ENCODE peak calls at places on chromosomes 11 and 22, in five cellular contexts. One of them, this sample, is unnamed. For H3K4me1, the result is how much of the 10 kb centered on the place peaks cover.

GRCh38 chr22:37972527-37972926 is 11.8 kb downstream of the SOX10 start:
- DNase-seq in fibroblast of lung: no peak
- DNase-seq in PC-3: no peak
- DNase-seq in mesendoderm: no peak
- DNase-seq in adipocyte: no peak
- DNase-seq in this sample: no peak

GRCh38 chr11:125072961-125073590 is 10.0 kb downstream of the SLC37A2 start:
- DNase-seq in fibroblast of lung: no peak
- DNase-seq in PC-3: no peak
- DNase-seq in mesendoderm: no peak
- DNase-seq in adipocyte: no peak
- DNase-seq in this sample: no peak

GRCh38 chr11:8830641-8831040 is 80.3 kb upstream of the AKIP1 start:
- DNase-seq in fibroblast of lung: no peak
- DNase-seq in PC-3: no peak
- DNase-seq in mesendoderm: no peak
- DNase-seq in adipocyte: no peak
- DNase-seq in this sample: no peak

GRCh38 chr11:419248-420005 is 4.6 kb upstream of the SIGIRR start:
- DNase-seq in fibroblast of lung: no peak
- DNase-seq in PC-3: no peak
- DNase-seq in mesendoderm: no peak
- DNase-seq in adipocyte: no peak
- DNase-seq in this sample: no peak

GRCh38 chr11:22449441-22449840 is 111.3 kb downstream of the SLC17A6 start:
- DNase-seq in fibroblast of lung: no peak
- DNase-seq in PC-3: no peak
- DNase-seq in mesendoderm: peak
- DNase-seq in adipocyte: peak
- DNase-seq in this sample: no peak

GRCh38 chr11:35969089-35970046 is 25.5 kb downstream of the LDLRAD3 start:
- DNase-seq in fibroblast of lung: no peak
- DNase-seq in PC-3: peak
- DNase-seq in mesendoderm: no peak
- DNase-seq in adipocyte: no peak
- DNase-seq in this sample: no peak

GRCh38 chr11:61095022-61095421 is 7.3 kb upstream of the CD5 start:
- DNase-seq in fibroblast of lung: no peak
- DNase-seq in PC-3: no peak
- DNase-seq in mesendoderm: no peak
- DNase-seq in adipocyte: no peak
- DNase-seq in this sample: no peak

GRCh38 chr11:47329431-47329993 is 23.0 kb downstream of the MYBPC3 start:
- DNase-seq in fibroblast of lung: no peak
- DNase-seq in PC-3: no peak
- DNase-seq in mesendoderm: no peak
- DNase-seq in adipocyte: peak
- DNase-seq in this sample: no peak

GRCh38 chr11:47004595-47005033 is 68.1 kb downstream of the CSTPP1 start:
- DNase-seq in fibroblast of lung: peak
- DNase-seq in PC-3: peak
- DNase-seq in mesendoderm: no peak
- DNase-seq in adipocyte: peak
- DNase-seq in this sample: no peak

GRCh38 chr11:114233755-114234154 is 62.4 kb upstream of the NNMT start:
- DNase-seq in fibroblast of lung: peak
- DNase-seq in PC-3: no peak
- DNase-seq in mesendoderm: no peak
- DNase-seq in adipocyte: peak
- DNase-seq in this sample: no peak

GRCh38 chr11:127052420-127052819 is 51.9 kb upstream of the KIRREL3 start:
- DNase-seq in fibroblast of lung: no peak
- DNase-seq in PC-3: no peak
- DNase-seq in mesendoderm: peak
- DNase-seq in adipocyte: no peak
- DNase-seq in this sample: no peak

GRCh38 chr11:11826260-11826659 is 15.5 kb upstream of the USP47 start:
- DNase-seq in fibroblast of lung: no peak
- DNase-seq in PC-3: no peak
- DNase-seq in mesendoderm: no peak
- DNase-seq in adipocyte: no peak
- DNase-seq in this sample: no peak

GRCh38 chr22:41766476-41766875 is 34.0 kb upstream of the CCDC134 start:
- DNase-seq in fibroblast of lung: no peak
- DNase-seq in PC-3: no peak
- DNase-seq in mesendoderm: no peak
- DNase-seq in adipocyte: no peak
- DNase-seq in this sample: no peak

GRCh38 chr22:39469326-39469680 is 12.5 kb downstream of the MGAT3 start:
- DNase-seq in fibroblast of lung: no peak
- DNase-seq in PC-3: no peak
- DNase-seq in mesendoderm: no peak
- DNase-seq in adipocyte: no peak
- DNase-seq in this sample: no peak

GRCh38 chr11:133966924-133967598 is 10.3 kb upstream of the IGSF9B start:
- DNase-seq in fibroblast of lung: no peak
- DNase-seq in PC-3: no peak
- DNase-seq in mesendoderm: peak
- DNase-seq in adipocyte: peak
- DNase-seq in this sample: peak

GRCh38 chr11:118975771-118976709 is 4.5 kb downstream of the FOXR1 start:
- DNase-seq in fibroblast of lung: no peak
- DNase-seq in PC-3: peak
- DNase-seq in mesendoderm: no peak
- DNase-seq in adipocyte: no peak
- DNase-seq in this sample: no peak

GRCh38 chr11:101127348-101127698 is 2.3 kb downstream of the PGR start:
- DNase-seq in fibroblast of lung: peak
- DNase-seq in PC-3: no peak
- DNase-seq in mesendoderm: peak
- DNase-seq in adipocyte: peak
- DNase-seq in this sample: no peak

GRCh38 chr11:125329786-125330185 is 165.2 kb downstream of the PKNOX2 start:
- DNase-seq in fibroblast of lung: no peak
- DNase-seq in PC-3: no peak
- DNase-seq in mesendoderm: no peak
- DNase-seq in adipocyte: no peak
- DNase-seq in this sample: no peak

GRCh38 chr11:32774081-32774480 is 20.4 kb downstream of the CCDC73 start:
- DNase-seq in fibroblast of lung: no peak
- DNase-seq in PC-3: no peak
- DNase-seq in mesendoderm: no peak
- DNase-seq in adipocyte: no peak
- DNase-seq in this sample: no peak

GRCh38 chr22:25484916-25485315 is 79.6 kb upstream of the GRK3 start:
- DNase-seq in fibroblast of lung: no peak
- DNase-seq in PC-3: no peak
- DNase-seq in mesendoderm: no peak
- DNase-seq in adipocyte: no peak
- DNase-seq in this sample: no peak

GRCh38 chr22:25482868-25483639 is 81.4 kb upstream of the GRK3 start:
- DNase-seq in fibroblast of lung: no peak
- DNase-seq in PC-3: no peak
- DNase-seq in mesendoderm: no peak
- DNase-seq in adipocyte: no peak
- DNase-seq in this sample: no peak

GRCh38 chr22:25484498-25484897 is 80.0 kb upstream of the GRK3 start:
- DNase-seq in fibroblast of lung: no peak
- DNase-seq in PC-3: no peak
- DNase-seq in mesendoderm: no peak
- DNase-seq in adipocyte: no peak
- DNase-seq in this sample: no peak

GRCh38 chr22:25483931-25484330 is 80.5 kb upstream of the GRK3 start:
- DNase-seq in fibroblast of lung: no peak
- DNase-seq in PC-3: no peak
- DNase-seq in mesendoderm: no peak
- DNase-seq in adipocyte: no peak
- DNase-seq in this sample: no peak

DNA sequence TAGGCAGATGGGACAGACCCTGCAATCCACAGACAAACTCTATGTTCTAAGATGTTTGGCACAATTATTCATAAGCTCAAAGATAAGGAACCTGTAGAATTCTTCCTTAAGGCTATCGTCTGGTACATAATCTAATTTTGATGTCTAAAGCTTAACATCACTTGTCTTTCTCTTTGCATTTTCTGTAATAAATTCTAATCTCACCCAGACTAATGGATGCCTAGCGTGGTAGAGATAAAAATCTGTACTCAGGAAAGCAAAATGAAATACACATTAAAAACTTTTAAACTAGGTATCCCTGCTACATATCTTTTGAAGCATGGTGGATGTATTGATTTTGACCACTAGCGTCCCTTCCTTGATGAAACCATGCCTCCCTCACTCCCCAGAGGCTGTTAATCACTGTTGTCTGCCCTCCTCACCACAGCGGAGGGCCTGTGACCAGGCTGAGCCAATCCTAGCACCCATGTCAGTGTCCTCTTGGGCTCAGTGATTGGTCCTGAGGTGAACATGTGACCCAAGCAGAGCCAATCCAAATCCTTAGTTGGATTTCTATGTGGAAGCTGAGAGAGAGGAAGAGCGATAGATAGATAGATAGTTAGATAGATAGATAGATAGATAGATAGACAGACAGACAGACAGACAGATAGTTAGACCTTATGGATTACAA is 82.2 kb upstream of the GRK3 start:
- DNase-seq in fibroblast of lung: no peak
- DNase-seq in PC-3: no peak
- DNase-seq in mesendoderm: peak
- DNase-seq in adipocyte: no peak
- DNase-seq in this sample: no peak
- H3K4me3 ChIP-seq in fibroblast of lung: no peak
- H3K4me3 ChIP-seq in PC-3: no peak
- H3K4me3 ChIP-seq in mesendoderm: no peak
- H3K4me3 ChIP-seq in adipocyte: no peak
- H3K4me3 ChIP-seq in this sample: no peak

GRCh38 chr11:121456816-121457431 is 4.2 kb upstream of the SORL1-AS1 start:
- DNase-seq in fibroblast of lung: no peak
- DNase-seq in PC-3: no peak
- DNase-seq in mesendoderm: no peak
- DNase-seq in adipocyte: no peak
- DNase-seq in this sample: no peak

GRCh38 chr11:121460941-121461514 is 8.3 kb upstream of the SORL1-AS1 start:
- DNase-seq in fibroblast of lung: no peak
- DNase-seq in PC-3: peak
- DNase-seq in mesendoderm: no peak
- DNase-seq in adipocyte: no peak
- DNase-seq in this sample: no peak

GRCh38 chr11:121458551-121458950 is 5.8 kb upstream of the SORL1-AS1 start:
- DNase-seq in fibroblast of lung: no peak
- DNase-seq in PC-3: no peak
- DNase-seq in mesendoderm: no peak
- DNase-seq in adipocyte: no peak
- DNase-seq in this sample: no peak

GRCh38 chr11:121461843-121462242 is 9.1 kb upstream of the SORL1-AS1 start:
- DNase-seq in fibroblast of lung: no peak
- DNase-seq in PC-3: no peak
- DNase-seq in mesendoderm: no peak
- DNase-seq in adipocyte: no peak
- DNase-seq in this sample: no peak

DNA sequence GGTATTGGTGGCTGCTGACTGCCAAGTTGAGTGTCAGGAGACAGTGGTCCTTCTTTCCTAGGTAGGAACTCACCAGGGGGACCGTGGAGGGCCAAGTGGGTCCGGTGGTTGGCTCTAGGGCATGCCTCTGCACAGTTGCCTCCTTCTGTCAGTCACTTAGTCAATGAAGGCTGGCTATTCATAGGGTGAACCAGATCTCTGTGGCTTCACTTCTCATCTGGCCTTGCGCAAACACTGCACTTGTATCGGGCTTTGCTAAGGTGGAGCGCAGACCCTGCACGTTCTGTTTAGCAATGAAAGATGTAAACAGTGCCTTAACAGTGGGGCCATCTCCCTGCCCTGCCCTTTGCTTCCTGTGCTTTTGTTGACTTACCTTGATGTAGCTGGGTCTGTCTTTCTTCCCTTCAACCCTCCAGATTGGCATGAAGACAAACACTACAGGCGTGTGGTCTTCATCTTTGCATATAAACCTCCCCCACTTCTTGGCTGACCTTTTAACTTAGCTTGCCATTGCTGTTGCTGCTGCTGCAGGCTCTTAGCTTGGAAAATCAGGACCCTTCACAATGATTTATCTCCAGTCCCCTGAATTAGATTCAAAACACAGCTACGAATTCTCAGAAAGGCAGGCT is 6.8 kb upstream of the SORL1-AS1 start:
- DNase-seq in fibroblast of lung: no peak
- DNase-seq in PC-3: no peak
- DNase-seq in mesendoderm: no peak
- DNase-seq in adipocyte: no peak
- DNase-seq in this sample: peak
- H3K4me1 ChIP-seq in fibroblast of lung: under half
- H3K4me1 ChIP-seq in PC-3: under half
- H3K4me1 ChIP-seq in mesendoderm: under half
- H3K4me1 ChIP-seq in adipocyte: under half
- H3K4me1 ChIP-seq in this sample: half or more

GRCh38 chr11:76321340-76321739 is 59.6 kb downstream of the THAP12 start:
- DNase-seq in fibroblast of lung: no peak
- DNase-seq in PC-3: no peak
- DNase-seq in mesendoderm: no peak
- DNase-seq in adipocyte: no peak
- DNase-seq in this sample: no peak
- H3K4me3 ChIP-seq in fibroblast of lung: no peak
- H3K4me3 ChIP-seq in PC-3: no peak
- H3K4me3 ChIP-seq in mesendoderm: no peak
- H3K4me3 ChIP-seq in adipocyte: no peak
- H3K4me3 ChIP-seq in this sample: no peak

GRCh38 chr11:67449116-67449844 is 3.2 kb downstream of the GPR152 start:
- DNase-seq in fibroblast of lung: no peak
- DNase-seq in PC-3: no peak
- DNase-seq in mesendoderm: no peak
- DNase-seq in adipocyte: no peak
- DNase-seq in this sample: no peak

GRCh38 chr11:67442504-67443398 is 525 bp downstream of the CORO1B start:
- DNase-seq in fibroblast of lung: no peak
- DNase-seq in PC-3: peak
- DNase-seq in mesendoderm: peak
- DNase-seq in adipocyte: no peak
- DNase-seq in this sample: no peak

GRCh38 chr11:67448220-67448609 is 4.3 kb downstream of the GPR152 start:
- DNase-seq in fibroblast of lung: no peak
- DNase-seq in PC-3: no peak
- DNase-seq in mesendoderm: no peak
- DNase-seq in adipocyte: no peak
- DNase-seq in this sample: no peak

GRCh38 chr11:67441731-67442401 is 1.4 kb downstream of the CORO1B start:
- DNase-seq in fibroblast of lung: no peak
- DNase-seq in PC-3: no peak
- DNase-seq in mesendoderm: no peak
- DNase-seq in adipocyte: no peak
- DNase-seq in this sample: peak

DNA sequence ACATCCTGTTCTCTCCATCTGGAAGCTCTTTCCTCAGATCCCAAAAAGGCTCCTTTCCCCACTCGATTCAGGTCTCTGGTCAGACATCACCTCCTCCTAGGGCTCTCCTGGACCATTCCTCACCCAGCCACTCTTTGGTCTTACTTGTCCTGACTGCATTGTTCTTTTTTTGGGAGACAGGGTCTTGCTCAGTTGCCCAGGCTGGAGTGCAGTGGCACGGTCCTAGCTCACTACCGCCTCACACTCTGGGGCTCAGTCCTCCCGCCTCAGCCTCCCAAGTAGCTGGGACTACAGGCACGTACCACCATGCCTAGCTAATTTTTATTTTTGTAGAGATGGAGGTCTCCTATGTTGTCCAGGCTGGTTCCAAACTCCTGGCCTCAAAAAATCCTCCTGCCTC is 2.2 kb upstream of the CORO1B start:
- DNase-seq in fibroblast of lung: no peak
- DNase-seq in PC-3: no peak
- DNase-seq in mesendoderm: no peak
- DNase-seq in adipocyte: no peak
- DNase-seq in this sample: no peak
- H3K4me1 ChIP-seq in fibroblast of lung: under half
- H3K4me1 ChIP-seq in PC-3: under half
- H3K4me1 ChIP-seq in mesendoderm: under half
- H3K4me1 ChIP-seq in adipocyte: under half
- H3K4me1 ChIP-seq in this sample: half or more

This sample was measured in CD4-positive, CD25-positive, alpha-beta regulatory T cell.